ENCODE peak calls at places on chromosomes 12 and 14, in seven cellular contexts. One of them, this sample, is unnamed.

GRCh38 chr12:52884526-52885293 is 20.2 kb downstream of the KRT8 start:
- DNase-seq in glutamatergic neuron: peak; percentile 91
- DNase-seq in psoas muscle: peak; percentile 71
- DNase-seq in NB4: peak; percentile 77
- DNase-seq in A549: peak; percentile 74
- DNase-seq in epithelial cell of esophagus: peak; percentile 55
- DNase-seq in choroid plexus epithelial cell: peak; percentile 60
- DNase-seq in this sample: peak; percentile 83

GRCh38 chr14:84208451-84208850 is 1321.5 kb upstream of the FLRT2 start:
- DNase-seq in glutamatergic neuron: no peak
- DNase-seq in psoas muscle: no peak
- DNase-seq in NB4: no peak
- DNase-seq in A549: no peak
- DNase-seq in epithelial cell of esophagus: no peak
- DNase-seq in choroid plexus epithelial cell: no peak
- DNase-seq in this sample: no peak

GRCh38 chr12:132834181-132834711 is 5.6 kb upstream of the GOLGA3 start:
- DNase-seq in glutamatergic neuron: no peak
- DNase-seq in psoas muscle: no peak
- DNase-seq in NB4: no peak
- DNase-seq in A549: no peak
- DNase-seq in epithelial cell of esophagus: no peak
- DNase-seq in choroid plexus epithelial cell: no peak
- DNase-seq in this sample: no peak

GRCh38 chr12:38149395-38150073 is 167.0 kb upstream of the ALG10B start:
- DNase-seq in glutamatergic neuron: no peak
- DNase-seq in psoas muscle: no peak
- DNase-seq in NB4: no peak
- DNase-seq in A549: peak; percentile 27
- DNase-seq in epithelial cell of esophagus: peak; percentile 66
- DNase-seq in choroid plexus epithelial cell: no peak
- DNase-seq in this sample: no peak

GRCh38 chr12:118706437-118706836 is 274.9 kb upstream of the SRRM4 start:
- DNase-seq in glutamatergic neuron: no peak
- DNase-seq in psoas muscle: no peak
- DNase-seq in NB4: no peak
- DNase-seq in A549: no peak
- DNase-seq in epithelial cell of esophagus: no peak
- DNase-seq in choroid plexus epithelial cell: no peak
- DNase-seq in this sample: peak; percentile 34

GRCh38 chr12:122955151-122955550 is 11.1 kb downstream of the ABCB9 start:
- DNase-seq in glutamatergic neuron: no peak
- DNase-seq in psoas muscle: no peak
- DNase-seq in NB4: no peak
- DNase-seq in A549: no peak
- DNase-seq in epithelial cell of esophagus: no peak
- DNase-seq in choroid plexus epithelial cell: no peak
- DNase-seq in this sample: no peak

GRCh38 chr12:11555743-11556625 is 93.5 kb upstream of the ETV6 start:
- DNase-seq in glutamatergic neuron: no peak
- DNase-seq in psoas muscle: no peak
- DNase-seq in NB4: peak; percentile 80
- DNase-seq in A549: no peak
- DNase-seq in epithelial cell of esophagus: no peak
- DNase-seq in choroid plexus epithelial cell: no peak
- DNase-seq in this sample: no peak

GRCh38 chr12:66423290-66423689 is 121.0 kb downstream of the HELB start:
- DNase-seq in glutamatergic neuron: no peak
- DNase-seq in psoas muscle: no peak
- DNase-seq in NB4: no peak
- DNase-seq in A549: no peak
- DNase-seq in epithelial cell of esophagus: peak; percentile 8
- DNase-seq in choroid plexus epithelial cell: peak; percentile 48
- DNase-seq in this sample: no peak

GRCh38 chr12:53133722-53134121 is 30.4 kb downstream of the SOAT2 start:
- DNase-seq in glutamatergic neuron: no peak
- DNase-seq in psoas muscle: no peak
- DNase-seq in NB4: no peak
- DNase-seq in A549: no peak
- DNase-seq in epithelial cell of esophagus: no peak
- DNase-seq in choroid plexus epithelial cell: no peak
- DNase-seq in this sample: no peak

GRCh38 chr12:44972746-44973421 is 78.0 kb downstream of the DBX2 start:
- DNase-seq in glutamatergic neuron: peak; percentile 38
- DNase-seq in psoas muscle: no peak
- DNase-seq in NB4: peak; percentile 34
- DNase-seq in A549: peak; percentile 34
- DNase-seq in epithelial cell of esophagus: peak; percentile 37
- DNase-seq in choroid plexus epithelial cell: peak; percentile 2
- DNase-seq in this sample: peak; percentile 32

GRCh38 chr14:34502826-34503225 is 36.7 kb downstream of the EAPP start:
- DNase-seq in glutamatergic neuron: no peak
- DNase-seq in psoas muscle: no peak
- DNase-seq in NB4: no peak
- DNase-seq in A549: no peak
- DNase-seq in epithelial cell of esophagus: no peak
- DNase-seq in choroid plexus epithelial cell: peak; percentile 85
- DNase-seq in this sample: no peak

GRCh38 chr12:70628701-70629480 is 8.3 kb downstream of the PTPRB start:
- DNase-seq in glutamatergic neuron: no peak
- DNase-seq in psoas muscle: no peak
- DNase-seq in NB4: no peak
- DNase-seq in A549: no peak
- DNase-seq in epithelial cell of esophagus: no peak
- DNase-seq in choroid plexus epithelial cell: no peak
- DNase-seq in this sample: no peak

GRCh38 chr14:53531730-53532129 is 378.6 kb upstream of the DDHD1 start:
- DNase-seq in glutamatergic neuron: no peak
- DNase-seq in psoas muscle: no peak
- DNase-seq in NB4: no peak
- DNase-seq in A549: no peak
- DNase-seq in epithelial cell of esophagus: peak; percentile 16
- DNase-seq in choroid plexus epithelial cell: no peak
- DNase-seq in this sample: no peak

GRCh38 chr14:87001333-87001732 is 991.6 kb downstream of the GALC start:
- DNase-seq in glutamatergic neuron: no peak
- DNase-seq in psoas muscle: no peak
- DNase-seq in NB4: no peak
- DNase-seq in A549: no peak
- DNase-seq in epithelial cell of esophagus: no peak
- DNase-seq in choroid plexus epithelial cell: no peak
- DNase-seq in this sample: no peak

GRCh38 chr14:67728258-67728657 is 26.6 kb downstream of the RDH12 start:
- DNase-seq in glutamatergic neuron: no peak
- DNase-seq in psoas muscle: no peak
- DNase-seq in NB4: no peak
- DNase-seq in A549: no peak
- DNase-seq in epithelial cell of esophagus: no peak
- DNase-seq in choroid plexus epithelial cell: no peak
- DNase-seq in this sample: no peak

GRCh38 chr12:121182222-121182896 is 27.6 kb upstream of the P2RX4 start:
- DNase-seq in glutamatergic neuron: no peak
- DNase-seq in psoas muscle: no peak
- DNase-seq in NB4: no peak
- DNase-seq in A549: no peak
- DNase-seq in epithelial cell of esophagus: no peak
- DNase-seq in choroid plexus epithelial cell: no peak
- DNase-seq in this sample: no peak

GRCh38 chr14:39492267-39492666 is 60.0 kb upstream of the FBXO33 start:
- DNase-seq in glutamatergic neuron: no peak
- DNase-seq in psoas muscle: no peak
- DNase-seq in NB4: no peak
- DNase-seq in A549: peak; percentile 14
- DNase-seq in epithelial cell of esophagus: peak; percentile 61
- DNase-seq in choroid plexus epithelial cell: peak; percentile 86
- DNase-seq in this sample: no peak

GRCh38 chr12:125981610-125982253 is 916.5 kb downstream of the AACS start:
- DNase-seq in glutamatergic neuron: no peak
- DNase-seq in psoas muscle: no peak
- DNase-seq in NB4: no peak
- DNase-seq in A549: no peak
- DNase-seq in epithelial cell of esophagus: no peak
- DNase-seq in choroid plexus epithelial cell: no peak
- DNase-seq in this sample: no peak

GRCh38 chr12:105341010-105341409 is 10.5 kb downstream of the C12orf75 start:
- DNase-seq in glutamatergic neuron: no peak
- DNase-seq in psoas muscle: no peak
- DNase-seq in NB4: no peak
- DNase-seq in A549: no peak
- DNase-seq in epithelial cell of esophagus: peak; percentile 76
- DNase-seq in choroid plexus epithelial cell: peak; percentile 58
- DNase-seq in this sample: no peak

GRCh38 chr12:51901121-51901812 is 6.0 kb upstream of the ACVRL1 start:
- DNase-seq in glutamatergic neuron: no peak
- DNase-seq in psoas muscle: no peak
- DNase-seq in NB4: peak; percentile 77
- DNase-seq in A549: no peak
- DNase-seq in epithelial cell of esophagus: no peak
- DNase-seq in choroid plexus epithelial cell: no peak
- DNase-seq in this sample: no peak

GRCh38 chr12:7868391-7868790 is 4.3 kb downstream of the SLC2A14 start:
- DNase-seq in glutamatergic neuron: no peak
- DNase-seq in psoas muscle: no peak
- DNase-seq in NB4: no peak
- DNase-seq in A549: no peak
- DNase-seq in epithelial cell of esophagus: no peak
- DNase-seq in choroid plexus epithelial cell: no peak
- DNase-seq in this sample: no peak

GRCh38 chr12:56601503-56601902 is 28.6 kb downstream of the BAZ2A start:
- DNase-seq in glutamatergic neuron: peak; percentile 37
- DNase-seq in psoas muscle: no peak
- DNase-seq in NB4: peak; percentile 57
- DNase-seq in A549: peak; percentile 43
- DNase-seq in epithelial cell of esophagus: no peak
- DNase-seq in choroid plexus epithelial cell: peak; percentile 36
- DNase-seq in this sample: peak; percentile 51
- TF ChIP-seq CTCF in glutamatergic neuron: no peak
- TF ChIP-seq CTCF in psoas muscle: no peak
- TF ChIP-seq CTCF in NB4: peak; percentile 41
- TF ChIP-seq CTCF in A549: peak; percentile 14
- TF ChIP-seq CTCF in epithelial cell of esophagus: peak; percentile 4
- TF ChIP-seq CTCF in choroid plexus epithelial cell: peak; percentile 27
- TF ChIP-seq CTCF in this sample: no peak

DNA sequence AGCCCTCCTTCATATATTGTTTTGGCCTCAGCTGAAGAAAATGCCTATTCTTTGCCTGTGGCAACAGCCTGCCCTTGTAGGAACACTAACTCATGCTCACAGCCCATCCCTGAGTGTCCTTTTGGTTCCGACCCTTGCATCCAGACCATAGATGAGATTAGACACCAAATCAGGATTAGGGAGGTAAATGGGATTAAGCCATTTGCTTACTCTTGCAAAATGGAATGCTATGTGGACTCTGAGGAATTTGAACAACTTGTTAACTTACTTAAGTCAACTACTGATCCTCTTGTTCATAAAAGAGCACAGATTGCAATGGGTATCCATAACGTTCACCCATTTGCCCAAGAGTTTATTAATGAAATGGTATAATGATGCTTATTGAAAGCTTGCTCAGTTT is 27.3 kb downstream of the TSHR start:
- DNase-seq in glutamatergic neuron: no peak
- DNase-seq in psoas muscle: no peak
- DNase-seq in NB4: no peak
- DNase-seq in A549: no peak
- DNase-seq in epithelial cell of esophagus: no peak
- DNase-seq in choroid plexus epithelial cell: peak; percentile 4
- DNase-seq in this sample: no peak
- TF ChIP-seq CTCF in glutamatergic neuron: no peak
- TF ChIP-seq CTCF in psoas muscle: no peak
- TF ChIP-seq CTCF in NB4: no peak
- TF ChIP-seq CTCF in A549: no peak
- TF ChIP-seq CTCF in epithelial cell of esophagus: no peak
- TF ChIP-seq CTCF in choroid plexus epithelial cell: no peak
- TF ChIP-seq CTCF in this sample: no peak

GRCh38 chr14:57848353-57848752 is 17.5 kb downstream of the SLC35F4 start:
- DNase-seq in glutamatergic neuron: no peak
- DNase-seq in psoas muscle: no peak
- DNase-seq in NB4: no peak
- DNase-seq in A549: no peak
- DNase-seq in epithelial cell of esophagus: no peak
- DNase-seq in choroid plexus epithelial cell: no peak
- DNase-seq in this sample: no peak

GRCh38 chr14:57845802-57846531 is 19.9 kb downstream of the SLC35F4 start:
- DNase-seq in glutamatergic neuron: no peak
- DNase-seq in psoas muscle: no peak
- DNase-seq in NB4: no peak
- DNase-seq in A549: no peak
- DNase-seq in epithelial cell of esophagus: no peak
- DNase-seq in choroid plexus epithelial cell: no peak
- DNase-seq in this sample: no peak

GRCh38 chr14:57848786-57849185 is 17.1 kb downstream of the SLC35F4 start:
- DNase-seq in glutamatergic neuron: no peak
- DNase-seq in psoas muscle: no peak
- DNase-seq in NB4: no peak
- DNase-seq in A549: no peak
- DNase-seq in epithelial cell of esophagus: no peak
- DNase-seq in choroid plexus epithelial cell: no peak
- DNase-seq in this sample: no peak

GRCh38 chr14:57846631-57847030 is 19.3 kb downstream of the SLC35F4 start:
- DNase-seq in glutamatergic neuron: no peak
- DNase-seq in psoas muscle: no peak
- DNase-seq in NB4: no peak
- DNase-seq in A549: no peak
- DNase-seq in epithelial cell of esophagus: no peak
- DNase-seq in choroid plexus epithelial cell: no peak
- DNase-seq in this sample: no peak

DNA sequence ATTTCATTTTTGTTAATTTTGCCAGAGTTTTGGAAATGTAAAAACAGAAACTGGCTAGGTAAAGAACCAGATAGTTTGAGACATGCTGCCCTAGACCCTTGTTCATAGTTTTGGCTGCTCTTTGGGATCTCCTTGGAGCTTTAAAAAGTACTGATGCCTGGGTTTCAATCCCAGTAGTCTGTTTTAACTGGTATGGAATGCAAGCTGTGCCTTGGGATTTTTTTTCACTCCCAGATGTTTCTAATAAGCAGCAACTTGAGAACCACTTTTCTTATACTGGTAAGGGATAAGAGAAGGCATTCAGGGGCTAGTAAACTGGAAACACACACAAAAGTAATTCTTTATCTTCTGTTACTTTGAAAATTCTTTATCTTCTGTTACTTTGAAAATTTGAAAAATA is 18.8 kb downstream of the SLC35F4 start:
- DNase-seq in glutamatergic neuron: no peak
- DNase-seq in psoas muscle: no peak
- DNase-seq in NB4: no peak
- DNase-seq in A549: no peak
- DNase-seq in epithelial cell of esophagus: no peak
- DNase-seq in choroid plexus epithelial cell: no peak
- DNase-seq in this sample: no peak
- TF ChIP-seq CTCF in glutamatergic neuron: no peak
- TF ChIP-seq CTCF in psoas muscle: no peak
- TF ChIP-seq CTCF in NB4: no peak
- TF ChIP-seq CTCF in A549: no peak
- TF ChIP-seq CTCF in epithelial cell of esophagus: no peak
- TF ChIP-seq CTCF in choroid plexus epithelial cell: no peak
- TF ChIP-seq CTCF in this sample: no peak

DNA sequence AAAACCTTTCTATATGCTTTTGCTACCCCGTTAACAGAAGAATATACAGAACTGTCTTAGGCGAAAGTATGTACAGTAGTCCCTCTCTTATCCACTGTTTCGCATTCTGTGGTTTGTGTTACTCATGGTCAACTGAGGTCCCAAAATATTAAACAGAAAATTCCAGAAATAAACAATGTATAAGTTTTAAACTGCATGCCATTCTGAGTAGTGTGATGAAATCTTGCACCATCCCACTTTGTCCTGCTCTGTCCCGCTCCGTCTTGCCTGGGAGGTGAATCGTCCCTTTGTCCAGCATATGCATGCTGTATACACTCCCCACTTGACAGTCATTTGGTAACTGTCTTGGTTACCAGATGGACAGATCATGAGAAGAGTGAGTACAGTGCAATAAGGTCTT is 70.1 kb upstream of the STRN3 start:
- DNase-seq in glutamatergic neuron: no peak
- DNase-seq in psoas muscle: no peak
- DNase-seq in NB4: no peak
- DNase-seq in A549: no peak
- DNase-seq in epithelial cell of esophagus: peak; percentile 60
- DNase-seq in choroid plexus epithelial cell: peak; percentile 69
- DNase-seq in this sample: no peak
- TF ChIP-seq CTCF in glutamatergic neuron: no peak
- TF ChIP-seq CTCF in psoas muscle: no peak
- TF ChIP-seq CTCF in NB4: no peak
- TF ChIP-seq CTCF in A549: no peak
- TF ChIP-seq CTCF in epithelial cell of esophagus: no peak
- TF ChIP-seq CTCF in choroid plexus epithelial cell: no peak
- TF ChIP-seq CTCF in this sample: no peak